ENCODE peak calls at places on chromosome 22, in five cellular contexts. I is nephron progenitor cell; Y is naive thymus-derived CD8-positive, alpha-beta T cell; R is aorta; B is psoas muscle. P is an unnamed sample.

GRCh38 chr22:17845340-17845739 is 71.1 kb upstream of the BID start:
- DNase-seq in Y (no peak), I (no peak), R (no peak), B (no peak), P (no peak)

GRCh38 chr22:19111140-19111539 is 11.1 kb downstream of the DGCR2 start:
- DNase-seq in I (no peak), B (no peak), Y (no peak), R (no peak), P (no peak)

GRCh38 chr22:41288245-41288946 is 2.4 kb upstream of the RANGAP1 start:
- DNase-seq in R (no peak), B (no peak), Y (no peak), I (no peak), P (peak)

GRCh38 chr22:46072981-46073682 is 77.2 kb upstream of the PPARA start:
- DNase-seq in R (peak), Y (no peak), B (peak), I (no peak), P (no peak)

GRCh38 chr22:27810566-27810965 is 9.0 kb upstream of the MN1 start:
- DNase-seq in I (peak), R (peak), B (peak), Y (no peak), P (no peak)

GRCh38 chr22:28867191-28867590 is 16.2 kb upstream of the ZNRF3 start:
- DNase-seq in Y (no peak), B (no peak), R (no peak), I (no peak), P (no peak)

GRCh38 chr22:17167486-17167885 is 8.4 kb upstream of the HDHD5 start:
- DNase-seq in B (peak), I (no peak), Y (no peak), R (peak), P (no peak)

GRCh38 chr22:30876221-30876751 is 92.3 kb downstream of the MORC2 start:
- DNase-seq in I (no peak), Y (no peak), B (peak), R (peak), P (no peak)

GRCh38 chr22:25202290-25202921 is 2.7 kb downstream of the CRYBB3 start:
- DNase-seq in I (peak), R (no peak), Y (peak), B (no peak), P (peak)

GRCh38 chr22:44409211-44409648 is 88.8 kb downstream of the RTL6 start:
- DNase-seq in B (no peak), Y (no peak), R (no peak), I (no peak), P (no peak)

GRCh38 chr22:36770116-36770945 is 5.6 kb downstream of the IFT27 start:
- DNase-seq in B (no peak), Y (no peak), R (peak), I (peak), P (peak)

GRCh38 chr22:50633771-50634170 is 5.8 kb upstream of the ARSA start:
- DNase-seq in Y (no peak), B (no peak), I (no peak), R (no peak), P (no peak)

GRCh38 chr22:35539910-35540599 is 576 bp upstream of the RASD2 start:
- DNase-seq in B (peak), R (peak), Y (peak), I (peak), P (peak)

P was measured in BE2C.